ENCODE peak calls at places on chromosomes 6 and 20, in four cellular contexts. V is endothelial cell, L is NT2/D1, D is GM12891. J is an unnamed sample.

GRCh38 chr20:43994486-43995100 is 79.9 kb downstream of the TOX2 start:
- DNase-seq in L (no peak), D (no peak), V (no peak), J (no peak)

GRCh38 chr6:80543151-80543550 is 436.7 kb downstream of the BCKDHB start:
- DNase-seq in D (no peak), L (no peak), V (no peak), J (no peak)

GRCh38 chr6:114733596-114733995 is 390.8 kb upstream of the HS3ST5 start:
- DNase-seq in L (no peak), V (no peak), D (no peak), J (no peak)

GRCh38 chr6:167898673-167899311 is 72.1 kb downstream of the AFDN start:
- DNase-seq in V (no peak), L (no peak), D (no peak), J (no peak)

GRCh38 chr20:13396826-13397225 is 175.8 kb downstream of the ISM1 start:
- DNase-seq in V (no peak), D (no peak), L (no peak), J (no peak)

GRCh38 chr20:34996243-34996984 is 40.7 kb downstream of the MYH7B start:
- DNase-seq in D (no peak), L (no peak), V (no peak), J (no peak)

GRCh38 chr6:4786936-4787504 is 10.8 kb downstream of the CDYL start:
- DNase-seq in D (no peak), V (no peak), L (no peak), J (no peak)

GRCh38 chr20:57469418-57470211 is 55.3 kb downstream of the CTCFL start:
- DNase-seq in L (no peak), D (no peak), V (no peak), J (no peak)

GRCh38 chr6:137820952-137821351 is 46.1 kb upstream of the TNFAIP3 start:
- DNase-seq in V (no peak), D (no peak), L (no peak), J (no peak)

J was measured in iPS DF 6.9.